ENCODE peak calls at places on chromosomes 2 and 18, in seven cellular contexts. One of them, this sample, is unnamed.

GRCh38 chr2:72745679-72746368 is 80.0 kb downstream of the EXOC6B start:
- DNase-seq in K562: peak; percentile 47
- DNase-seq in fibroblast of lung: peak; percentile 83
- DNase-seq in adrenal gland: no peak
- DNase-seq in tibial artery: no peak
- DNase-seq in pancreas: no peak
- DNase-seq in left ventricle myocardium inferior: no peak
- DNase-seq in this sample: no peak

GRCh38 chr2:44137872-44138551 is 30.7 kb upstream of the PPM1B start:
- DNase-seq in K562: no peak
- DNase-seq in fibroblast of lung: no peak
- DNase-seq in adrenal gland: no peak
- DNase-seq in tibial artery: no peak
- DNase-seq in pancreas: no peak
- DNase-seq in left ventricle myocardium inferior: no peak
- DNase-seq in this sample: no peak

GRCh38 chr2:99389946-99390345 is 52.8 kb downstream of the EIF5B start:
- DNase-seq in K562: no peak
- DNase-seq in fibroblast of lung: no peak
- DNase-seq in adrenal gland: no peak
- DNase-seq in tibial artery: no peak
- DNase-seq in pancreas: no peak
- DNase-seq in left ventricle myocardium inferior: no peak
- DNase-seq in this sample: no peak

GRCh38 chr2:7045601-7046590 is 128.7 kb downstream of the RNF144A start:
- DNase-seq in K562: no peak
- DNase-seq in fibroblast of lung: no peak
- DNase-seq in adrenal gland: no peak
- DNase-seq in tibial artery: no peak
- DNase-seq in pancreas: no peak
- DNase-seq in left ventricle myocardium inferior: no peak
- DNase-seq in this sample: no peak

GRCh38 chr2:163601377-163601776 is 134.4 kb downstream of the FIGN start:
- DNase-seq in K562: no peak
- DNase-seq in fibroblast of lung: peak; percentile 28
- DNase-seq in adrenal gland: no peak
- DNase-seq in tibial artery: no peak
- DNase-seq in pancreas: no peak
- DNase-seq in left ventricle myocardium inferior: no peak
- DNase-seq in this sample: no peak

GRCh38 chr2:151828890-151829324 is 686 bp upstream of the ARL5A start:
- DNase-seq in K562: no peak
- DNase-seq in fibroblast of lung: no peak
- DNase-seq in adrenal gland: no peak
- DNase-seq in tibial artery: no peak
- DNase-seq in pancreas: no peak
- DNase-seq in left ventricle myocardium inferior: no peak
- DNase-seq in this sample: no peak

GRCh38 chr18:46414863-46415262 is 242.2 kb downstream of the LOXHD1 start:
- DNase-seq in K562: no peak
- DNase-seq in fibroblast of lung: no peak
- DNase-seq in adrenal gland: no peak
- DNase-seq in tibial artery: no peak
- DNase-seq in pancreas: no peak
- DNase-seq in left ventricle myocardium inferior: no peak
- DNase-seq in this sample: no peak

GRCh38 chr18:54209471-54210180 is 14.8 kb downstream of the MBD2 start:
- DNase-seq in K562: no peak
- DNase-seq in fibroblast of lung: no peak
- DNase-seq in adrenal gland: no peak
- DNase-seq in tibial artery: no peak
- DNase-seq in pancreas: no peak
- DNase-seq in left ventricle myocardium inferior: no peak
- DNase-seq in this sample: no peak

GRCh38 chr2:45988879-45989278 is 308.3 kb upstream of the EPAS1 start:
- DNase-seq in K562: no peak
- DNase-seq in fibroblast of lung: no peak
- DNase-seq in adrenal gland: no peak
- DNase-seq in tibial artery: no peak
- DNase-seq in pancreas: no peak
- DNase-seq in left ventricle myocardium inferior: no peak
- DNase-seq in this sample: no peak

GRCh38 chr18:74509856-74510769 is 13.9 kb downstream of the CNDP2 start:
- DNase-seq in K562: no peak
- DNase-seq in fibroblast of lung: no peak
- DNase-seq in adrenal gland: no peak
- DNase-seq in tibial artery: no peak
- DNase-seq in pancreas: no peak
- DNase-seq in left ventricle myocardium inferior: no peak
- DNase-seq in this sample: no peak

GRCh38 chr2:119638891-119639539 is 40.0 kb upstream of the TMEM177 start:
- DNase-seq in K562: no peak
- DNase-seq in fibroblast of lung: peak; percentile 75
- DNase-seq in adrenal gland: no peak
- DNase-seq in tibial artery: no peak
- DNase-seq in pancreas: peak; percentile 48
- DNase-seq in left ventricle myocardium inferior: no peak
- DNase-seq in this sample: no peak

GRCh38 chr18:42086288-42086687 is 131.3 kb downstream of the PIK3C3 start:
- DNase-seq in K562: no peak
- DNase-seq in fibroblast of lung: peak; percentile 5
- DNase-seq in adrenal gland: peak; percentile 73
- DNase-seq in tibial artery: no peak
- DNase-seq in pancreas: no peak
- DNase-seq in left ventricle myocardium inferior: no peak
- DNase-seq in this sample: no peak

GRCh38 chr2:239433777-239434396 is 33.1 kb upstream of the HDAC4 start:
- DNase-seq in K562: no peak
- DNase-seq in fibroblast of lung: peak; percentile 75
- DNase-seq in adrenal gland: no peak
- DNase-seq in tibial artery: no peak
- DNase-seq in pancreas: no peak
- DNase-seq in left ventricle myocardium inferior: no peak
- DNase-seq in this sample: no peak

GRCh38 chr18:33817096-33817495 is 239.1 kb downstream of the ASXL3 start:
- DNase-seq in K562: no peak
- DNase-seq in fibroblast of lung: peak; percentile 22
- DNase-seq in adrenal gland: no peak
- DNase-seq in tibial artery: no peak
- DNase-seq in pancreas: no peak
- DNase-seq in left ventricle myocardium inferior: no peak
- DNase-seq in this sample: no peak

GRCh38 chr2:176843208-176843607 is 369.4 kb upstream of the HNRNPA3 start:
- DNase-seq in K562: no peak
- DNase-seq in fibroblast of lung: no peak
- DNase-seq in adrenal gland: no peak
- DNase-seq in tibial artery: no peak
- DNase-seq in pancreas: no peak
- DNase-seq in left ventricle myocardium inferior: no peak
- DNase-seq in this sample: no peak

GRCh38 chr2:85309699-85310321 is 18.0 kb downstream of the TGOLN2 start:
- DNase-seq in K562: no peak
- DNase-seq in fibroblast of lung: no peak
- DNase-seq in adrenal gland: peak; percentile 23
- DNase-seq in tibial artery: no peak
- DNase-seq in pancreas: no peak
- DNase-seq in left ventricle myocardium inferior: no peak
- DNase-seq in this sample: no peak

GRCh38 chr2:149994057-149994728 is 406.6 kb upstream of the MMADHC start:
- DNase-seq in K562: no peak
- DNase-seq in fibroblast of lung: peak; percentile 61
- DNase-seq in adrenal gland: no peak
- DNase-seq in tibial artery: no peak
- DNase-seq in pancreas: no peak
- DNase-seq in left ventricle myocardium inferior: no peak
- DNase-seq in this sample: no peak

GRCh38 chr2:56580242-56580641 is 396.5 kb downstream of the CCDC85A start:
- DNase-seq in K562: no peak
- DNase-seq in fibroblast of lung: no peak
- DNase-seq in adrenal gland: no peak
- DNase-seq in tibial artery: no peak
- DNase-seq in pancreas: no peak
- DNase-seq in left ventricle myocardium inferior: no peak
- DNase-seq in this sample: no peak

GRCh38 chr2:210072922-210073509 is 70.6 kb downstream of the RPE start:
- DNase-seq in K562: peak; percentile 3
- DNase-seq in fibroblast of lung: peak; percentile 73
- DNase-seq in adrenal gland: no peak
- DNase-seq in tibial artery: no peak
- DNase-seq in pancreas: no peak
- DNase-seq in left ventricle myocardium inferior: no peak
- DNase-seq in this sample: no peak

GRCh38 chr2:20212871-20213503 is 11.9 kb downstream of the SDC1 start:
- DNase-seq in K562: no peak
- DNase-seq in fibroblast of lung: no peak
- DNase-seq in adrenal gland: peak; percentile 65
- DNase-seq in tibial artery: no peak
- DNase-seq in pancreas: peak; percentile 83
- DNase-seq in left ventricle myocardium inferior: no peak
- DNase-seq in this sample: peak; percentile 77

GRCh38 chr2:60735496-60736250 is 20.4 kb upstream of the PAPOLG start:
- DNase-seq in K562: peak; percentile 34
- DNase-seq in fibroblast of lung: no peak
- DNase-seq in adrenal gland: no peak
- DNase-seq in tibial artery: no peak
- DNase-seq in pancreas: no peak
- DNase-seq in left ventricle myocardium inferior: no peak
- DNase-seq in this sample: peak; percentile 19

GRCh38 chr18:26226229-26227050 is at the start of gene TAF4B:
- DNase-seq in K562: peak; percentile 98
- DNase-seq in fibroblast of lung: peak; percentile 92
- DNase-seq in adrenal gland: peak; percentile 95
- DNase-seq in tibial artery: peak; percentile 92
- DNase-seq in pancreas: peak; percentile 95
- DNase-seq in left ventricle myocardium inferior: peak; percentile 94
- DNase-seq in this sample: peak; percentile 79

GRCh38 chr18:26227051-26227672 is 917 bp downstream of the TAF4B start:
- DNase-seq in K562: no peak
- DNase-seq in fibroblast of lung: peak; percentile 15
- DNase-seq in adrenal gland: peak; percentile 25
- DNase-seq in tibial artery: peak; percentile 21
- DNase-seq in pancreas: no peak
- DNase-seq in left ventricle myocardium inferior: no peak
- DNase-seq in this sample: no peak

GRCh38 chr18:26230497-26230896 is 4.3 kb downstream of the TAF4B start:
- DNase-seq in K562: no peak
- DNase-seq in fibroblast of lung: no peak
- DNase-seq in adrenal gland: no peak
- DNase-seq in tibial artery: no peak
- DNase-seq in pancreas: no peak
- DNase-seq in left ventricle myocardium inferior: no peak
- DNase-seq in this sample: no peak

GRCh38 chr18:26225915-26226228 is 373 bp upstream of the TAF4B start:
- DNase-seq in K562: no peak
- DNase-seq in fibroblast of lung: no peak
- DNase-seq in adrenal gland: no peak
- DNase-seq in tibial artery: no peak
- DNase-seq in pancreas: no peak
- DNase-seq in left ventricle myocardium inferior: no peak
- DNase-seq in this sample: no peak

GRCh38 chr18:26228562-26229260 is 2.5 kb downstream of the TAF4B start:
- DNase-seq in K562: peak; percentile 29
- DNase-seq in fibroblast of lung: no peak
- DNase-seq in adrenal gland: no peak
- DNase-seq in tibial artery: no peak
- DNase-seq in pancreas: no peak
- DNase-seq in left ventricle myocardium inferior: no peak
- DNase-seq in this sample: no peak
- TF ChIP-seq CTCF in K562: no peak
- TF ChIP-seq CTCF in fibroblast of lung: no peak
- TF ChIP-seq CTCF in adrenal gland: no peak
- TF ChIP-seq CTCF in tibial artery: no peak
- TF ChIP-seq CTCF in pancreas: no peak
- TF ChIP-seq CTCF in left ventricle myocardium inferior: no peak
- TF ChIP-seq CTCF in this sample: no peak

DNA sequence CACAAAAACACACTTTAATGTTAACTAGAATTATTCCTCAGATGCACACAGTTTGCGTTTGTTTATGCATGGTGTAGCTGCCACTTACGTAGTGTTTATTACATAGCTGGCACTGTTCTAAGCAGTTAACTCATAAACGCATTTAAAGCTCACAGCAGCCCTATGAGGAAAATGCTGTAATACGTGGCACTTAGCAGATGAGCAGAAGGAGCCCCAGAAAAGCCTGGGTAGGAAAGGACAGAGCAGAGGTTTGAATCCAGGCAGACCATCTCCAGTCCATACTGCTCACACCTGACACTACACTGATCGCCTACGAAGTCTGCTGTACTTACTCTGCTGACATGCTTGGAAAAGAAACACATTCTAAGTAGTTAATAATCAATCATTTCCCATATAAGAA is 66.6 kb downstream of the BCL2 start:
- DNase-seq in K562: no peak
- DNase-seq in fibroblast of lung: no peak
- DNase-seq in adrenal gland: no peak
- DNase-seq in tibial artery: no peak
- DNase-seq in pancreas: no peak
- DNase-seq in left ventricle myocardium inferior: no peak
- DNase-seq in this sample: no peak
- H3K4me3 ChIP-seq in K562: no peak overlapping the region
- H3K4me3 ChIP-seq in fibroblast of lung: no peak overlapping the region
- H3K4me3 ChIP-seq in adrenal gland: no peak overlapping the region
- H3K4me3 ChIP-seq in tibial artery: peak overlapping the region; percentile 1
- H3K4me3 ChIP-seq in pancreas: no peak overlapping the region
- H3K4me3 ChIP-seq in left ventricle myocardium inferior: no peak overlapping the region
- H3K4me3 ChIP-seq in this sample: no peak overlapping the region

DNA sequence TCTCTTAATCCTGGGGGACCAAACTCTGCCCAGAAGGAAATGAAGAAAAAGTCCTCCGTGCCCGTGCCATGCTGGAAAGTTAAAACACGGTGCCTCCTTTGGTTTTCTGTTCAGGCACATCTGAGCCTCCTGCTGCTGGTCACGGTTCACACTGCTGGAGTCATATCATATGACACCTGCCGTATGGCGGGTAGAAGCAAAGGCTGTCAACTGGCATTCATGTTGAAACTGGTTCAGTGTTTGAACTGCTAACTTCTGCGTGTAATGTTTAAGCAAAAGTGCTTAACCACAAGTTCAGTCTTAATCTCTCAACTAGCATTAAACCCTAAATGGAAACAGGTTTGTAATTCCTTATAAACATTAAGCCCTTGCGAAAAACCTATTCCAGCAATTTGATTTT is 3.1 kb downstream of the STK39 start:
- DNase-seq in K562: no peak
- DNase-seq in fibroblast of lung: peak; percentile 11
- DNase-seq in adrenal gland: no peak
- DNase-seq in tibial artery: no peak
- DNase-seq in pancreas: no peak
- DNase-seq in left ventricle myocardium inferior: peak; percentile 21
- DNase-seq in this sample: no peak
- H3K27ac ChIP-seq in K562: no peak overlapping the region
- H3K27ac ChIP-seq in fibroblast of lung: no peak overlapping the region
- H3K27ac ChIP-seq in adrenal gland: no peak overlapping the region
- H3K27ac ChIP-seq in tibial artery: no peak overlapping the region
- H3K27ac ChIP-seq in pancreas: peak overlapping the region; percentile 51
- H3K27ac ChIP-seq in left ventricle myocardium inferior: peak overlapping the region; percentile 90
- H3K27ac ChIP-seq in this sample: no peak overlapping the region

DNA sequence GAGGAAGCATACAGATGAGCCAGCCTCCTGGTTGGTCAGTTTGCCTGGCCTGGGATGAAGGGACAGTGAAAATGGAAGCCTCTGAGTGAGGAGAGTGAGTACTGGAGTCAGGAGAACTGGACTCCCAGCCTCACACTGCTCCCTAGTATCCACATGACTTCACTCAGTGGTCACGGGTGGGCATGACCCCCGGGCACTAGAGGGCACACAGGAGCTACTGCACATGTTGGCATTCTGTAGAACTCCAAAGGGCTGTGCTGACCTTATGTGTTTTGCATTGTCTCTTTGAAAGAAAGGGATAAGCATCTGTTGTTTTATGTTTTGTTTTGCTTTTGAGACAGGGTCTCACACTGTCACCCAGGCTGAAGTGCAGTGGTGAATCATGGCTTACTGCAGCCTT is 23.7 kb downstream of the NCAPH start:
- DNase-seq in K562: no peak
- DNase-seq in fibroblast of lung: no peak
- DNase-seq in adrenal gland: no peak
- DNase-seq in tibial artery: no peak
- DNase-seq in pancreas: no peak
- DNase-seq in left ventricle myocardium inferior: peak; percentile 41
- DNase-seq in this sample: no peak
- TF ChIP-seq CTCF in K562: no peak
- TF ChIP-seq CTCF in fibroblast of lung: no peak
- TF ChIP-seq CTCF in adrenal gland: peak; percentile 6
- TF ChIP-seq CTCF in tibial artery: no peak
- TF ChIP-seq CTCF in pancreas: no peak
- TF ChIP-seq CTCF in left ventricle myocardium inferior: peak; percentile 41
- TF ChIP-seq CTCF in this sample: no peak